ENCODE peak calls at places on chromosomes 6 and 20, in eight cellular contexts. R, E, C, I, G, N, X and M are unnamed samples.

GRCh38 chr20:48794360-48794759 is 33.4 kb downstream of the PREX1 start:
- DNase-seq in R (peak), E (no peak), C (no peak), I (no peak), G (no peak), N (peak), X (peak), M (no peak)

GRCh38 chr6:64874776-64875175 is 832.2 kb downstream of the EYS start:
- DNase-seq in R (no peak), E (no peak), C (no peak), I (no peak), G (no peak), N (no peak), X (no peak), M (no peak)

GRCh38 chr6:135212935-135213334 is 31.8 kb downstream of the MYB start:
- DNase-seq in R (no peak), E (no peak), C (no peak), I (no peak), G (no peak), N (no peak), X (no peak), M (no peak)

GRCh38 chr6:82989891-82990290 is 75.8 kb downstream of the UBE3D start:
- DNase-seq in R (no peak), E (no peak), C (no peak), I (no peak), G (no peak), N (no peak), X (no peak), M (no peak)

GRCh38 chr6:126033696-126034095 is 47.4 kb downstream of the TRMT11 start:
- DNase-seq in R (no peak), E (peak), C (peak), I (peak), G (no peak), N (peak), X (no peak), M (peak)

GRCh38 chr20:22836877-22837276 is 198.2 kb upstream of the SSTR4 start:
- DNase-seq in R (no peak), E (no peak), C (no peak), I (no peak), G (no peak), N (no peak), X (no peak), M (peak)

GRCh38 chr20:2210646-2211556 is 84.9 kb upstream of the TGM3 start:
- DNase-seq in R (no peak), E (no peak), C (no peak), I (peak), G (no peak), N (no peak), X (no peak), M (peak)

GRCh38 chr6:53931086-53931485 is 136.3 kb downstream of the LRRC1 start:
- DNase-seq in R (no peak), E (no peak), C (no peak), I (no peak), G (no peak), N (no peak), X (no peak), M (no peak)

GRCh38 chr6:166957805-166958076 is 1.4 kb upstream of the RNASET2 start:
- DNase-seq in R (no peak), E (no peak), C (no peak), I (no peak), G (no peak), N (no peak), X (no peak), M (no peak)

GRCh38 chr6:166958926-166959861 is 2.8 kb upstream of the RNASET2 start:
- DNase-seq in R (no peak), E (no peak), C (peak), I (peak), G (no peak), N (no peak), X (no peak), M (no peak)

GRCh38 chr6:166955865-166956443 is 396 bp downstream of the RNASET2 start:
- DNase-seq in R (no peak), E (no peak), C (no peak), I (no peak), G (no peak), N (no peak), X (no peak), M (no peak)

GRCh38 chr6:166956444-166957086 is at the start of gene RNASET2:
- DNase-seq in R (peak), E (peak), C (peak), I (peak), G (no peak), N (peak), X (peak), M (peak)

GRCh38 chr6:166957087-166957804 is 896 bp upstream of the RNASET2 start:
- DNase-seq in R (no peak), E (peak), C (peak), I (peak), G (no peak), N (peak), X (peak), M (no peak)
- H3K27ac ChIP-seq in R (no peak), E (peak), C (peak), I (peak), G (peak), N (peak), X (no peak), M (no peak)

DNA sequence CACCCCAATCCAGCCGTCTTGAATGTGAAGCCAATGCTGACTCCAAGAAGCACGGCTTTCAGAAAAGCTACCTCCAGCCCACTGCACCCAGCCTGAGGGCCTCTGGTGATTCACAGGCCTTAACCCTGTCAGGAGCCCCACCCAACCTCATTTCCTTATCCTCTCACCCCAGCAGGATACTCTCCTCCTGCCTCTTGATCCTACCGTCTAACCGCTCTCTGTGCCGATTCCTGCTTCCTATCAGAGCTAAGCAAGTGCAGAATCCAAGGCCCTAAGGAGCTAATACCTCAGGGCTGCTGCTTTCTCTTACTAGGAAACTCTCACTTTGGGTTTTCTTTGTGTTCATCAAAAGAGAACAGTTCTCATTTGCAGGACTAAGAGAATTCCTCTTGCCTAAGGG is 47.2 kb downstream of the TRERF1 start:
- DNase-seq in R (no peak), E (peak), C (peak), I (no peak), G (no peak), N (no peak), X (peak), M (no peak)
- H3K27ac ChIP-seq in R (no peak), E (no peak), C (peak), I (peak), G (peak), N (no peak), X (no peak), M (no peak)

DNA sequence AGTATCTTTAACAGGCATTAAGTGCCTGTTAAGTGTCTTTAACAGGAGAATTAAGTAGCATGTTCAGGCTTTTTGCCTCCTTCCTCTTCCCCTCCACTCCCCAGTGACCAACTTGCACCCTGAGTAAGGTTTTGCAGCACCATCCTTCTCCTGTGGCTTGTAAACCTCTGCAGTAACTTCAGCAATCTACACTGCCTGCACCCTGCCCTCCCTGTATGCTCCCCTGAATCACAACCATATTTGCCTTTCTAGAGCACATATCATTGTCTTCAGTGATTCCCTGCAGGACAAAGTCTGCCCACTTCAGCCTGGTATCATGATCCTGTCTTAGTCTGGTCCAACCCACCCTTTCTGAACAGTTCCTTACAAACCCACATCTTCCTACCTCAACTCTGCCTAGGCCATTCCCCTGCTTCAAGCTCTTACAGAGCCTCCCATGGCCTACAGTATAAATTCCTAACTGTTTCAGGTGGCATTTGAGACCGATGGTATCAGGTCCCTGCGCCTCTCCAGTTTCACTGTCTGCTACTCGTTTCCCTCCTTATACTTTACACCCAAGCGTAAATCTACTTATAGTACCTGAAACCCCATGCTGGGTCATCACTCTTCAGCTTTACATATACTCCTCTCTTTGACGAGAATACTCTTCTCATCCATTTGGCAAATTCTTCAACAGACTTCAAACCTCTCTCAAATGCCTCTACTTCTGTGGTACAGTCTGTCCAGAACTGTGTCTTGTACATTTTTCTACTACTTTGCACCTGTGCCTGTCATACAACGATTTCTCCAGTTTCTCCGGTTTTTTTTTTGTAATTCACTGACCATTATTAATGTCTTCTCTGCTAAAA is 69.8 kb downstream of the ZHX3 start:
- DNase-seq in R (no peak), E (no peak), C (no peak), I (no peak), G (no peak), N (no peak), X (no peak), M (no peak)
- H3K27ac ChIP-seq in R (peak), E (peak), C (no peak), I (peak), G (peak), N (no peak), X (no peak), M (no peak)

DNA sequence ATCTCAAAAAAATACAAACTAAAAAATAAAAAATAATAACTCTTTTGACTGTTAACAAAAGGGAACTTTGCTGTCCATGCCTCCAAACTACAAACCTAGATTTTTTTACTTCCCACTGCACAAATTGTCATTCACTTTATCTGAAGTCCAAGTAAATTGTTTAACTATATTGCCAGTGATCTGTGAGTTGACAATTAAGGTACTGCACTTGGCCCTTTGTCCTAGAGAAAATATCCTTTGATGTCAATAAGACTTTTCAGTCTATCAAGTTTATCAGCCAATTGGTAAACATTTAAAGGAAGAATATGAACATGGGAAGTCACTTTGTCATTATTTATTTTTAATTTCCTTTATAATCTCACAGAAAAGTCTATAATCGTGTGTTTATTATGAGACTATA is 19.3 kb upstream of the EPB41L2 start:
- DNase-seq in R (no peak), E (no peak), C (no peak), I (no peak), G (no peak), N (no peak), X (no peak), M (no peak)
- H3K27ac ChIP-seq in R (no peak), E (no peak), C (no peak), I (no peak), G (no peak), N (no peak), X (no peak), M (no peak)

GRCh38 chr20:9989066-9989724 is 45.6 kb upstream of the ANKEF1 start:
- DNase-seq in R (no peak), E (no peak), C (no peak), I (no peak), G (no peak), N (no peak), X (no peak), M (peak)
- H3K27ac ChIP-seq in R (no peak), E (no peak), C (no peak), I (no peak), G (no peak), N (peak), X (no peak), M (no peak)

DNA sequence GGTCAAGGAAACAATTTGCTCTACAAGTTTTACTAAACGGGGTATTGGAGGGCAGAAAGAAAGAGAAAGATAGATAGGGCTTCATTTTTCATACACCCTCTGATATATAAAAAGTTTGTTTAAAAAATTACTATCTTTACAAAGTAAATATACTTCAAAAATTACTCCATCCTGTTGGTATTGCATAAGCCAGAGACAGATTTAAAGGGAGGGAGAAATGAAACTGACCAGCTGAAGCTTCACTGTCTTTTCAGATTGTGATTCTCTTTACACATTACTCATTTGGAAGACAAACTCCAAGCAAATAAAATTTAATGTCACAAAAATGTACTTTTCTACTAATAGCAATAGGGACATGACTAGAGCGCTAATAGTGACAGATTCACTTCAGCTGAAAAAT is 38.6 kb upstream of the MARCKS start:
- DNase-seq in R (no peak), E (no peak), C (no peak), I (no peak), G (no peak), N (no peak), X (no peak), M (no peak)
- H3K27ac ChIP-seq in R (no peak), E (no peak), C (no peak), I (no peak), G (no peak), N (no peak), X (no peak), M (no peak)

GRCh38 chr6:35049346-35049745 is 91.8 kb downstream of the TCP11 start:
- DNase-seq in R (no peak), E (no peak), C (no peak), I (no peak), G (no peak), N (no peak), X (no peak), M (no peak)
- H3K27ac ChIP-seq in R (peak), E (peak), C (no peak), I (peak), G (peak), N (no peak), X (no peak), M (no peak)

GRCh38 chr6:42112351-42112750 is 30.1 kb downstream of the C6orf132 start:
- DNase-seq in R (no peak), E (no peak), C (no peak), I (no peak), G (no peak), N (no peak), X (no peak), M (no peak)

GRCh38 chr6:42117843-42118161 is 24.6 kb downstream of the C6orf132 start:
- DNase-seq in R (no peak), E (no peak), C (no peak), I (no peak), G (no peak), N (no peak), X (no peak), M (no peak)

GRCh38 chr6:42118162-42119001 is 24.0 kb downstream of the C6orf132 start:
- DNase-seq in R (peak), E (no peak), C (no peak), I (no peak), G (no peak), N (peak), X (no peak), M (no peak)

GRCh38 chr6:42110683-42111082 is 31.7 kb downstream of the C6orf132 start:
- DNase-seq in R (no peak), E (no peak), C (no peak), I (no peak), G (no peak), N (no peak), X (no peak), M (no peak)

GRCh38 chr6:42113929-42114636 is 28.3 kb downstream of the C6orf132 start:
- DNase-seq in R (no peak), E (no peak), C (no peak), I (no peak), G (no peak), N (no peak), X (no peak), M (no peak)
- H3K27ac ChIP-seq in R (no peak), E (no peak), C (no peak), I (no peak), G (no peak), N (no peak), X (no peak), M (no peak)

GRCh38 chr6:9697263-9697931 is 717.5 kb downstream of the TFAP2A start:
- DNase-seq in R (no peak), E (no peak), C (no peak), I (no peak), G (no peak), N (no peak), X (no peak), M (no peak)
- H3K27ac ChIP-seq in R (no peak), E (no peak), C (no peak), I (no peak), G (no peak), N (no peak), X (no peak), M (no peak)